ENCODE peak calls at places on chromosomes 11 and 22, in six cellular contexts. F is K562, Y is A549, T is sigmoid colon, S is ovary, L is transverse colon. G is an unnamed sample. For H3K4me1, the result is how much of the 10 kb centered on the place peaks cover.

GRCh38 chr11:34302046-34302921 is 55.5 kb downstream of the ABTB2 start:
- DNase-seq in T (no peak), Y (no peak), L (no peak), F (no peak), S (no peak), G (no peak)

GRCh38 chr11:61124574-61125309 is 22.5 kb downstream of the CD5 start:
- DNase-seq in T (no peak), Y (no peak), F (no peak), S (no peak), L (no peak), G (no peak)

GRCh38 chr22:26770624-26771023 is 113.2 kb downstream of the MIAT start:
- DNase-seq in S (no peak), F (no peak), Y (no peak), L (no peak), T (no peak), G (no peak)

GRCh38 chr11:75802022-75802912 is 12.7 kb upstream of the UVRAG start:
- DNase-seq in F (no peak), Y (no peak), T (no peak), L (no peak), S (no peak), G (no peak)

GRCh38 chr11:2200536-2200935 is 28.9 kb upstream of the TH start:
- DNase-seq in L (no peak), T (no peak), F (no peak), Y (no peak), S (no peak), G (no peak)

GRCh38 chr22:23693979-23694680 is 3.3 kb downstream of the RGL4 start:
- DNase-seq in F (no peak), S (no peak), Y (no peak), L (no peak), T (no peak), G (no peak)

GRCh38 chr11:85589373-85589772 is 37.8 kb downstream of the DLG2 start:
- DNase-seq in Y (no peak), S (no peak), L (no peak), T (no peak), F (no peak), G (no peak)

GRCh38 chr11:106461839-106462545 is 384.5 kb downstream of the AASDHPPT start:
- DNase-seq in S (no peak), T (no peak), L (no peak), F (no peak), Y (no peak), G (no peak)

GRCh38 chr22:26428515-26429457 is at the start of gene ASPHD2:
- DNase-seq in S (peak), T (peak), L (peak), Y (peak), F (peak), G (no peak)

GRCh38 chr22:30304495-30305244 is 15.4 kb upstream of the CASTOR1 start:
- DNase-seq in L (peak), Y (no peak), F (no peak), T (no peak), S (no peak), G (no peak)

GRCh38 chr22:30307026-30307574 is 17.8 kb upstream of the CASTOR1 start:
- DNase-seq in L (no peak), Y (no peak), T (no peak), F (no peak), S (no peak), G (no peak)

GRCh38 chr22:30306629-30307016 is 17.3 kb upstream of the CASTOR1 start:
- DNase-seq in F (no peak), T (no peak), Y (no peak), S (no peak), L (no peak), G (no peak)

GRCh38 chr22:30305906-30306628 is 16.8 kb upstream of the CASTOR1 start:
- DNase-seq in F (no peak), Y (no peak), S (no peak), T (no peak), L (no peak), G (no peak)

DNA sequence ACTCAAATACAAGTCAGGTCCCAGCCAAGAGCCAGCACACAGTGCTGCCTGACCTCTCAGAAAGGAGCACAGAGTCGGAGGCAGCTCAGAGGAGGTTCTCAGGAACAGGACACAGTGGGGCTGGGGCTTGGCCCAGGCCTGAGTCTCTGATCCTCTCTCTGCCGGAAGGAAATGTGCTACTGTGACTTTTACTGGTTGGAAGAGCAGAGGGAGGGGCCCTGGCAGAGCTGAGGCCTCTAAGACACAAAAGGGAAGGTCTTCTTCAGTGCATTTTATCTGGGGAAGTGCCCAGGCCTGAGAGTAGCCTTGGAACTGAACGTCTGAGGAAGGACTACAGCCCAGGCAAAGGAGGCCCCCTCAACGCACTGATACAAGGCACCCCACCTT is 16.2 kb upstream of the CASTOR1 start:
- DNase-seq in S (peak), T (peak), Y (no peak), F (no peak), L (peak), G (no peak)
- TF ChIP-seq POLR2A in S (no peak), T (no peak), Y (no peak), F (no peak), L (peak), G (no peak)

GRCh38 chr11:88307749-88308425 is 29.6 kb downstream of the CTSC start:
- DNase-seq in L (no peak), F (no peak), T (no peak), Y (no peak), S (no peak), G (no peak)
- TF ChIP-seq EP300 in L (no peak), F (no peak), T (no peak), Y (no peak), S (no peak), G (no peak)

GRCh38 chr22:42343136-42343484 is 72.7 kb upstream of the TCF20 start:
- DNase-seq in S (no peak), T (no peak), F (no peak), Y (no peak), L (no peak), G (no peak)

GRCh38 chr22:42343551-42344081 is 73.2 kb upstream of the TCF20 start:
- DNase-seq in L (no peak), S (peak), T (no peak), F (peak), Y (no peak), G (no peak)

GRCh38 chr22:42341779-42342178 is 71.3 kb upstream of the TCF20 start:
- DNase-seq in Y (no peak), T (no peak), F (no peak), S (no peak), L (no peak), G (no peak)

GRCh38 chr22:42340695-42341383 is 70.4 kb upstream of the TCF20 start:
- DNase-seq in L (no peak), S (no peak), Y (no peak), F (no peak), T (peak), G (no peak)

GRCh38 chr22:42342426-42343135 is 72.1 kb upstream of the TCF20 start:
- DNase-seq in L (no peak), S (no peak), T (no peak), F (no peak), Y (no peak), G (no peak)
- H3K4me1 ChIP-seq in L (under half), S (under half), T (under half), F (under half), Y (under half), G (under half)

GRCh38 chr11:71530602-71531001 is 3.5 kb downstream of the KRTAP5-7 start:
- DNase-seq in Y (no peak), T (no peak), L (no peak), S (no peak), F (no peak), G (no peak)
- TF ChIP-seq POLR2A in Y (no peak), T (no peak), L (no peak), S (no peak), F (no peak), G (no peak)

GRCh38 chr11:36594316-36594989 is at the start of gene IFTAP:
- DNase-seq in S (peak), F (peak), L (peak), T (peak), Y (peak), G (no peak)
- TF ChIP-seq EP300 in S (no peak), F (peak), L (no peak), T (no peak), Y (no peak), G (no peak)

GRCh38 chr11:10655227-10655626 is 38.3 kb downstream of the IRAG1 start:
- DNase-seq in L (no peak), Y (no peak), T (no peak), S (no peak), F (no peak), G (no peak)

GRCh38 chr11:10651579-10652361 is 41.8 kb downstream of the IRAG1 start:
- DNase-seq in S (no peak), Y (no peak), L (no peak), F (no peak), T (peak), G (no peak)

GRCh38 chr11:10655931-10656576 is 37.5 kb downstream of the IRAG1 start:
- DNase-seq in S (no peak), T (peak), F (no peak), Y (no peak), L (no peak), G (no peak)

GRCh38 chr11:10653242-10653641 is 40.3 kb downstream of the IRAG1 start:
- DNase-seq in Y (no peak), F (no peak), S (no peak), L (no peak), T (no peak), G (no peak)

GRCh38 chr11:10654211-10655150 is 39.1 kb downstream of the IRAG1 start:
- DNase-seq in T (peak), F (peak), L (no peak), S (no peak), Y (peak), G (no peak)
- H3K4me1 ChIP-seq in T (half or more), F (under half), L (under half), S (under half), Y (under half), G (half or more)

DNA sequence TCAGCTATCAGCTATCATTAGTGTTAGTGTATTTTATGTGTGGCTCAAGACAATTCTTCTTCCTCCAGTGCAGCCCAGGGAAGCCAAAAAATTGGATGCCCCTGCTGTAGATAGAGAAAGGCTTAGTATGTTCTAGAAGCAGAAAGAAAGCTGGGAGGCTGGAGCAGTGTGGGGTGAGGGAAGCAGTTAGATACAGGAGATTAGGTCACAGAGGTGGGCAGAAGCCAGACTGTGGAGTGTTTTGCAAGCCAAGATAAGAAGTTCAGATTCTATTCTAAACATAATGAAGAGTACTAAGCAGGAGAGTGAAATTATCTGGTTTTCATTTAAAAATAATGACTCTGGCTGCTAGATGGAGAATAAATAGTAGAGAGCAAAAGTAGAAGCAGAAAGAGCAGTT is 381.7 kb downstream of the DCDC1 start:
- DNase-seq in S (no peak), L (no peak), T (no peak), Y (no peak), F (no peak), G (no peak)
- TF ChIP-seq POLR2A in S (no peak), L (no peak), T (no peak), Y (no peak), F (no peak), G (no peak)